ENCODE peak calls at places on chromosome 13, in four cellular contexts. J, P, A and I are unnamed samples.

GRCh38 chr13:27569405-27569804 is 50.9 kb downstream of the LNX2 start:
- DNase-seq in J (no peak), P (no peak), A (peak; percentile 24), I (no peak)

GRCh38 chr13:39481493-39481892 is 121.5 kb downstream of the LHFPL6 start:
- DNase-seq in J (no peak), P (no peak), A (no peak), I (no peak)

GRCh38 chr13:40233731-40234195 is 432.7 kb downstream of the FOXO1 start:
- DNase-seq in J (no peak), P (no peak), A (no peak), I (no peak)

GRCh38 chr13:48210178-48210577 is 22.8 kb upstream of the ITM2B start:
- DNase-seq in J (no peak), P (no peak), A (no peak), I (peak; percentile 66)

GRCh38 chr13:50448535-50448981 is 394.9 kb downstream of the DLEU7 start:
- DNase-seq in J (no peak), P (no peak), A (no peak), I (no peak)

GRCh38 chr13:40494513-40494912 is 171.9 kb downstream of the FOXO1 start:
- DNase-seq in J (no peak), P (no peak), A (no peak), I (no peak)

GRCh38 chr13:94660695-94661324 is 51.5 kb downstream of the SOX21 start:
- DNase-seq in J (no peak), P (peak; percentile 63), A (no peak), I (no peak)

GRCh38 chr13:33676700-33677048 is 141.3 kb upstream of the RFC3 start:
- DNase-seq in J (no peak), P (no peak), A (no peak), I (peak; percentile 28)

GRCh38 chr13:64305246-64305645 is 2889.6 kb upstream of the PCDH20 start:
- DNase-seq in J (no peak), P (no peak), A (no peak), I (no peak)

GRCh38 chr13:49371943-49372636 is 71.8 kb downstream of the CAB39L start:
- DNase-seq in J (no peak), P (no peak), A (no peak), I (no peak)

GRCh38 chr13:90510319-90510718 is 837.2 kb upstream of the MIR17HG start:
- DNase-seq in J (no peak), P (no peak), A (no peak), I (no peak)

GRCh38 chr13:30905932-30906383 is at the start of gene MEDAG:
- DNase-seq in J (no peak), P (no peak), A (no peak), I (no peak)

GRCh38 chr13:95301135-95301946 is at the start of gene ABCC4:
- DNase-seq in J (peak; percentile 85), P (peak; percentile 81), A (no peak), I (peak; percentile 49)

GRCh38 chr13:71814806-71815205 is 52.2 kb downstream of the DACH1 start:
- DNase-seq in J (no peak), P (no peak), A (no peak), I (no peak)

GRCh38 chr13:98513837-98514236 is 63.1 kb downstream of the STK24 start:
- DNase-seq in J (no peak), P (no peak), A (no peak), I (no peak)

GRCh38 chr13:86383151-86383550 is 583.9 kb upstream of the SLITRK6 start:
- DNase-seq in J (no peak), P (no peak), A (no peak), I (no peak)

GRCh38 chr13:51953347-51953746 is 57.9 kb downstream of the ATP7B start:
- DNase-seq in J (no peak), P (no peak), A (no peak), I (no peak)

GRCh38 chr13:21546372-21546771 is 57.6 kb downstream of the MICU2 start:
- DNase-seq in J (no peak), P (no peak), A (no peak), I (peak; percentile 20)

GRCh38 chr13:70253834-70254233 is 145.6 kb upstream of the KLHL1 start:
- DNase-seq in J (no peak), P (no peak), A (no peak), I (no peak)

GRCh38 chr13:26476111-26476743 is 81.3 kb upstream of the WASF3 start:
- DNase-seq in J (no peak), P (no peak), A (no peak), I (no peak)

GRCh38 chr13:114234645-114235421 is at the start of gene CDC16:
- DNase-seq in J (peak; percentile 94), P (peak; percentile 95), A (peak; percentile 57), I (peak; percentile 97)

GRCh38 chr13:47117268-47117667 is 220.4 kb upstream of the HTR2A start:
- DNase-seq in J (no peak), P (peak; percentile 77), A (no peak), I (no peak)

GRCh38 chr13:40394304-40394983 is 272.0 kb downstream of the FOXO1 start:
- DNase-seq in J (no peak), P (no peak), A (no peak), I (no peak)

GRCh38 chr13:102401305-102401704 is 543 bp downstream of the FGF14 start:
- DNase-seq in J (no peak), P (no peak), A (no peak), I (no peak)

GRCh38 chr13:29384466-29384865 is 211.0 kb downstream of the SLC7A1 start:
- DNase-seq in J (no peak), P (peak; percentile 36), A (no peak), I (no peak)
- TF ChIP-seq SPI1 in J (no peak), P (no peak), A (no peak), I (no peak)

GRCh38 chr13:110331362-110331761 is 24.3 kb downstream of the COL4A2 start:
- DNase-seq in J (no peak), P (no peak), A (no peak), I (no peak)

GRCh38 chr13:110330491-110331001 is 23.5 kb downstream of the COL4A2 start:
- DNase-seq in J (no peak), P (no peak), A (no peak), I (no peak)

GRCh38 chr13:110329258-110329657 is 22.2 kb downstream of the COL4A2 start:
- DNase-seq in J (no peak), P (no peak), A (no peak), I (no peak)

GRCh38 chr13:110328509-110328908 is 21.4 kb downstream of the COL4A2 start:
- DNase-seq in J (no peak), P (no peak), A (no peak), I (no peak)

GRCh38 chr13:110329798-110330461 is 22.8 kb downstream of the COL4A2 start:
- DNase-seq in J (no peak), P (no peak), A (no peak), I (no peak)
- TF ChIP-seq SPI1 in J (no peak), P (no peak), A (no peak), I (no peak)

GRCh38 chr13:83184819-83185218 is 697.5 kb downstream of the SLITRK1 start:
- DNase-seq in J (no peak), P (no peak), A (no peak), I (no peak)
- TF ChIP-seq SPI1 in J (no peak), P (no peak), A (no peak), I (no peak)

DNA sequence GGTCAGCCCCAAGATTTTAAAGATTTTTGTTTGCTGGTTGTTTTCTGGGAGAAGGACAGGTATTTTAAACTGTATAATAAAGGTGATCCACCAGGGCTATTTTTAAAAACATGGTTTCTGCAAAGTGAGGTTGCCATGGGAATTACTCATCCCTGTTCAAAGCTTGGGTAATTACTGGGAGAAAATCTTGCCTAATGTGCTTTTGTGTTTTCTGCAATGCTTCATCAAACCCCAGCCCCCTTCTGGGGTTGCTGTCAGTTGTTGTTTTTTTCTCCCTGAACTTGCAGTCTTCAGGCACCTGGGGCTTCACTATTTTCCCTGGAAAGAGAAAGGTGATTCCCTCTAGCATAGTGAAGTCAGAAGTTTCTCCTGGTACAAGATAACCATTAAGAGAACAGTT is 277.2 kb downstream of the NALCN start:
- DNase-seq in J (no peak), P (no peak), A (no peak), I (no peak)
- TF ChIP-seq SPI1 in J (no peak), P (no peak), A (no peak), I (no peak)

DNA sequence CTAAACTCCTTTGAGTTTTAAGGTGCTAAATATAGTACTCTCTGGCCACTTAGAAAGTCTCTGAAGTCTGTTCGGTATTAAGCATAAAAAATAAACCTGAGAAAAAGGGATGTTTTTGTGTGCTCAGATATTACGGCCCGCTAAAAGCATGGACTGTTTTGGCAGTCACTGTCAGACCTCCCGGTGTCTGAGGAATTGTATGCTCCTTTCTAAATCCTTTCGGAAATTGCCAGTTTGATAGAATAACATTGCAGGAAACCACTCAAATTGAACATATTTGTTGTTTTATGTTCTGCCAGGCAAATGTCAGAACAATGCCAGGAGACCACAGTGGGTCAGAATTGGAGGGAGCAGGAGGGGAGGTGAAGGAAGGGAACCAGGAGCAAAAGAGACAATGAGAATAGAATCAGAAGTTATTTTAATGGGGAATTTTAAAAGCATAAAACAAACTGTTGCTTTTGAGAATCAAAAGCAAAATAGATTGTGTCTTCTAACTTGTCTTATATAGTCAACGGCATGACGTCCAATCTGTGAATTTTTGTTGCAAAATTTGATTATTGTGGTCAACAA is 257.3 kb downstream of the SPRY2 start:
- DNase-seq in J (no peak), P (no peak), A (no peak), I (no peak)
- TF ChIP-seq SPI1 in J (no peak), P (no peak), A (no peak), I (no peak)